ENCODE peak calls at places on chromosomes 1 and 21, in ten cellular contexts. V is neural progenitor cell, J is naive B cell, S is amygdala, C is aorta, F is iPS-NIHi11, O is AG04450, Q is ovary, Y is astrocyte of the spinal cord, D is neuronal stem cell. L is an unnamed sample.

GRCh38 chr1:10623391-10624145 is 148.8 kb downstream of the PEX14 start:
- DNase-seq in V (no peak), J (no peak), S (no peak), C (peak), F (no peak), O (no peak), Q (no peak), Y (no peak), D (no peak), L (no peak)

GRCh38 chr21:37064841-37065240 is 8.0 kb downstream of the PIGP start:
- DNase-seq in V (no peak), J (no peak), S (no peak), C (no peak), F (no peak), O (no peak), Q (no peak), Y (no peak), D (no peak), L (no peak)

GRCh38 chr1:62229932-62230331 is 35.3 kb downstream of the L1TD1 start:
- DNase-seq in V (no peak), J (no peak), S (no peak), C (no peak), F (no peak), O (no peak), Q (no peak), Y (no peak), D (no peak), L (no peak)

GRCh38 chr1:223810586-223810985 is 35.2 kb downstream of the TP53BP2 start:
- DNase-seq in V (no peak), J (no peak), S (no peak), C (no peak), F (no peak), O (no peak), Q (no peak), Y (no peak), D (no peak), L (no peak)

GRCh38 chr1:87028576-87028975 is 114.1 kb downstream of the HS2ST1 start:
- DNase-seq in V (no peak), J (no peak), S (no peak), C (no peak), F (no peak), O (no peak), Q (no peak), Y (no peak), D (no peak), L (no peak)

GRCh38 chr1:12600880-12601633 is 17.0 kb downstream of the DHRS3 start:
- DNase-seq in V (peak), J (no peak), S (no peak), C (no peak), F (peak), O (no peak), Q (no peak), Y (no peak), D (no peak), L (peak)

GRCh38 chr1:74689800-74690696 is 16.5 kb upstream of the ERICH3 start:
- DNase-seq in V (peak), J (peak), S (no peak), C (no peak), F (peak), O (peak), Q (peak), Y (peak), D (peak), L (peak)

GRCh38 chr1:22975694-22976093 is 3.0 kb upstream of the LACTBL1 start:
- DNase-seq in V (no peak), J (no peak), S (no peak), C (no peak), F (no peak), O (no peak), Q (no peak), Y (no peak), D (no peak), L (no peak)

GRCh38 chr1:42817440-42817767 is 207 bp upstream of the SVBP start:
- DNase-seq in V (no peak), J (no peak), S (no peak), C (no peak), F (no peak), O (no peak), Q (no peak), Y (no peak), D (no peak), L (no peak)

GRCh38 chr1:15308621-15309027 is 61.6 kb downstream of the FHAD1 start:
- DNase-seq in V (no peak), J (no peak), S (no peak), C (no peak), F (no peak), O (no peak), Q (no peak), Y (no peak), D (no peak), L (no peak)

GRCh38 chr1:153790996-153791855 is 16.0 kb downstream of the SLC27A3 start:
- DNase-seq in V (no peak), J (peak), S (no peak), C (no peak), F (no peak), O (peak), Q (no peak), Y (peak), D (no peak), L (no peak)

GRCh38 chr1:44911042-44911441 is 68.0 kb upstream of the PTCH2 start:
- DNase-seq in V (no peak), J (no peak), S (no peak), C (no peak), F (no peak), O (no peak), Q (no peak), Y (no peak), D (no peak), L (no peak)

GRCh38 chr1:209641216-209642181 is 10.7 kb downstream of the LAMB3 start:
- DNase-seq in V (no peak), J (no peak), S (peak), C (peak), F (no peak), O (no peak), Q (peak), Y (no peak), D (no peak), L (no peak)

GRCh38 chr1:12157366-12158231 is 9.2 kb upstream of the TNFRSF1B start:
- DNase-seq in V (no peak), J (no peak), S (no peak), C (no peak), F (no peak), O (no peak), Q (no peak), Y (no peak), D (no peak), L (no peak)

GRCh38 chr1:201450721-201451291 is 18.2 kb downstream of the PHLDA3 start:
- DNase-seq in V (peak), J (no peak), S (peak), C (peak), F (peak), O (peak), Q (peak), Y (peak), D (no peak), L (peak)

GRCh38 chr1:167013124-167013900 is 24.2 kb downstream of the MAEL start:
- DNase-seq in V (no peak), J (no peak), S (no peak), C (no peak), F (no peak), O (no peak), Q (no peak), Y (no peak), D (no peak), L (no peak)

GRCh38 chr1:112905420-112906154 is 50.4 kb downstream of the SLC16A1 start:
- DNase-seq in V (no peak), J (no peak), S (no peak), C (no peak), F (no peak), O (no peak), Q (no peak), Y (peak), D (no peak), L (peak)

GRCh38 chr21:41406340-41406739 is 19.7 kb upstream of the MX1 start:
- DNase-seq in V (no peak), J (no peak), S (no peak), C (no peak), F (no peak), O (no peak), Q (no peak), Y (no peak), D (no peak), L (no peak)

GRCh38 chr1:96944743-96945142 is 223.2 kb downstream of the PTBP2 start:
- DNase-seq in V (no peak), J (no peak), S (no peak), C (no peak), F (no peak), O (no peak), Q (no peak), Y (no peak), D (no peak), L (no peak)

GRCh38 chr1:24110642-24111263 is 1.2 kb downstream of the MYOM3 start:
- DNase-seq in V (peak), J (no peak), S (no peak), C (peak), F (no peak), O (no peak), Q (peak), Y (no peak), D (no peak), L (no peak)

GRCh38 chr1:91024501-91025119 is 2.8 kb upstream of the ZNF644 start:
- DNase-seq in V (no peak), J (peak), S (no peak), C (no peak), F (no peak), O (no peak), Q (no peak), Y (no peak), D (no peak), L (no peak)

GRCh38 chr1:204846546-204846945 is 24.1 kb upstream of the NFASC start:
- DNase-seq in V (no peak), J (no peak), S (peak), C (no peak), F (no peak), O (no peak), Q (no peak), Y (no peak), D (no peak), L (no peak)

GRCh38 chr1:204130989-204131892 is 20.6 kb downstream of the ETNK2 start:
- DNase-seq in V (no peak), J (no peak), S (no peak), C (no peak), F (no peak), O (peak), Q (peak), Y (peak), D (no peak), L (no peak)

GRCh38 chr1:172970186-172970585 is 80.6 kb downstream of the TNFSF18 start:
- DNase-seq in V (peak), J (no peak), S (no peak), C (no peak), F (no peak), O (no peak), Q (no peak), Y (no peak), D (no peak), L (no peak)

GRCh38 chr1:243979396-243979795 is 71.7 kb upstream of the ZBTB18 start:
- DNase-seq in V (no peak), J (no peak), S (no peak), C (no peak), F (peak), O (no peak), Q (no peak), Y (no peak), D (no peak), L (peak)

GRCh38 chr1:45545019-45545493 is 5.6 kb upstream of the AKR1A1 start:
- DNase-seq in V (no peak), J (no peak), S (no peak), C (no peak), F (no peak), O (no peak), Q (no peak), Y (no peak), D (no peak), L (no peak)

GRCh38 chr21:29718081-29718815 is 221.5 kb downstream of the GRIK1 start:
- DNase-seq in V (no peak), J (no peak), S (no peak), C (no peak), F (no peak), O (no peak), Q (no peak), Y (no peak), D (no peak), L (no peak)

GRCh38 chr1:168470821-168471473 is 72.8 kb downstream of the XCL2 start:
- DNase-seq in V (no peak), J (no peak), S (no peak), C (no peak), F (no peak), O (peak), Q (no peak), Y (peak), D (no peak), L (no peak)

GRCh38 chr1:44021156-44021555 is 10.1 kb downstream of the SLC6A9 start:
- DNase-seq in V (no peak), J (no peak), S (no peak), C (no peak), F (no peak), O (no peak), Q (no peak), Y (no peak), D (no peak), L (no peak)

GRCh38 chr1:17919525-17920439 is 164.6 kb downstream of the ACTL8 start:
- DNase-seq in V (peak), J (no peak), S (no peak), C (no peak), F (peak), O (peak), Q (no peak), Y (peak), D (peak), L (peak)

L was measured in H7.